ENCODE peak calls at places on chromosomes 12 and 14, in six cellular contexts. Q is K562, O is vagina, M is stomach, P is transverse colon, Y is sigmoid colon. N is an unnamed sample. For H3K36me3, the result is how much of the 10 kb centered on the place peaks cover.

GRCh38 chr12:107504503-107504885 is 181.1 kb upstream of the PWP1 start:
- DNase-seq in Q (no peak), O (no peak), M (no peak), P (no peak), Y (no peak), N (no peak)

GRCh38 chr12:129696405-129696804 is 207.4 kb downstream of the TMEM132D start:
- DNase-seq in Q (no peak), O (peak), M (no peak), P (no peak), Y (no peak), N (no peak)

GRCh38 chr14:78947681-78948080 is 777.5 kb downstream of the NRXN3 start:
- DNase-seq in Q (no peak), O (no peak), M (no peak), P (no peak), Y (no peak), N (no peak)

GRCh38 chr12:6965714-6966113 is 4.8 kb downstream of the PHB2 start:
- DNase-seq in Q (no peak), O (no peak), M (no peak), P (no peak), Y (no peak), N (no peak)

GRCh38 chr12:89051065-89051677 is 301.1 kb downstream of the DUSP6 start:
- DNase-seq in Q (peak), O (no peak), M (no peak), P (no peak), Y (no peak), N (peak)

GRCh38 chr12:14768823-14769405 is 34.4 kb downstream of the WBP11 start:
- DNase-seq in Q (no peak), O (no peak), M (peak), P (peak), Y (peak), N (no peak)

GRCh38 chr14:22551597-22551982 is 37.4 kb downstream of the DAD1 start:
- DNase-seq in Q (no peak), O (no peak), M (no peak), P (no peak), Y (no peak), N (no peak)

GRCh38 chr12:20314325-20314724 is 54.0 kb upstream of the PDE3A start:
- DNase-seq in Q (no peak), O (no peak), M (no peak), P (no peak), Y (no peak), N (no peak)

GRCh38 chr12:11460343-11461023 is 65.1 kb upstream of the PRB2 start:
- DNase-seq in Q (no peak), O (no peak), M (no peak), P (no peak), Y (no peak), N (no peak)

GRCh38 chr12:24839268-24839791 is 109.6 kb downstream of the BCAT1 start:
- DNase-seq in Q (no peak), O (no peak), M (no peak), P (peak), Y (no peak), N (no peak)

GRCh38 chr12:67067453-67068203 is 201.5 kb upstream of the CAND1 start:
- DNase-seq in Q (no peak), O (no peak), M (no peak), P (no peak), Y (no peak), N (no peak)

GRCh38 chr14:46490150-46490769 is 161.3 kb downstream of the RPL10L start:
- DNase-seq in Q (no peak), O (no peak), M (no peak), P (no peak), Y (no peak), N (no peak)

GRCh38 chr12:105878964-105879363 is 259.8 kb downstream of the NUAK1 start:
- DNase-seq in Q (no peak), O (no peak), M (no peak), P (no peak), Y (no peak), N (no peak)

GRCh38 chr12:31031951-31032335 is 41.7 kb upstream of the DDX11 start:
- DNase-seq in Q (no peak), O (peak), M (no peak), P (no peak), Y (no peak), N (no peak)

GRCh38 chr12:45208604-45209487 is 7.0 kb upstream of the ANO6 start:
- DNase-seq in Q (no peak), O (no peak), M (no peak), P (no peak), Y (no peak), N (no peak)

GRCh38 chr14:73785834-73786631 is 65.6 kb upstream of the PTGR2 start:
- DNase-seq in Q (peak), O (peak), M (peak), P (peak), Y (peak), N (peak)
- TF ChIP-seq POLR2A in Q (peak), O (no peak), M (no peak), P (peak), Y (peak), N (peak)

DNA sequence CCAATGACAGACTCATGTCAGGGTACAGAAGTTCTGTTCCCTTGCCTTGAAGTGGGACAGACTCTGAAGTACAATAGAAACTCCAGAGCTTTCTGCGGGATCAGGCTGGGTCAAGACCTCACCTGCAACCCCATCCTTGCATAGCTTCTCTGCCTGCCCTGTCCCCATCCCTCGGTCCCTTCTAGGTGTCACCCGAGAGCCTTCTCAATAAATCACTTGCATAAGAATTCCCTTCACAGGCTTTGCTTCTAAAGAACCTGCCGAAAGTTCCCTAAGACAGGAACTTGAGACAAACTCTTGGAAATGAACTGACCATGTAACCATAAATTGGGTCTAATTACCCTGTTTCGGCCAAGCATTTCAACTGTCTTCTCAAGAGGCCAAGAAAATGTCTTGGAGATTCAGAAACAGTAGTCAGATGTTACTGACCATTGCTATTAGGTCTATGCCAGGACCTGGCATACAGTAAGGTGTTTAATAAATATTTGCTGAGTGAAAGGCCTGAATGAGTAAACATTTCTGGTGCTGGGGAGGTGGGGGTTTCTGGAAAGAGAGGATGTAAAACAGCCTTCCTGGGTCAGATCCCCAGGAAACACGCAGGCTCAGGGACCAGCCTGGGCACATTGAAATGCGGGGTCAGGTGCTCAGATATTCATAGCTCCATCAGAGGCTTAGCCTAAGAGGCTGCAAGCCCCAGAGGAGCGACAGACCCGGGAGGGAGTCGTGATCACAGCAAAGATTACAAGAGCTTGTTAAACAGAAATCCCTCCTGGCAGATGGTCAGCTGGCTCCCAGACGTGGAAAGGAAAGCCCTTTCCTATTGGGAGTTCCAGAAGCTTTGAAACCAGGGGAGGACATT is 226.2 kb upstream of the LHX5 start:
- DNase-seq in Q (no peak), O (no peak), M (no peak), P (no peak), Y (no peak), N (peak)
- H3K36me3 ChIP-seq in Q (under half), O (under half), M (under half), P (under half), Y (under half), N (under half)

GRCh38 chr12:111596985-111597730 is 2.0 kb downstream of the ATXN2 start:
- DNase-seq in Q (peak), O (no peak), M (peak), P (peak), Y (peak), N (peak)
- TF ChIP-seq POLR2AphosphoS5 in Q (no peak), O (no peak), M (peak), P (peak), Y (peak), N (no peak)

GRCh38 chr12:130838951-130839769 is at the start of gene STX2:
- DNase-seq in Q (peak), O (no peak), M (peak), P (peak), Y (peak), N (peak)
- TF ChIP-seq POLR2A in Q (peak), O (no peak), M (no peak), P (no peak), Y (no peak), N (no peak)

DNA sequence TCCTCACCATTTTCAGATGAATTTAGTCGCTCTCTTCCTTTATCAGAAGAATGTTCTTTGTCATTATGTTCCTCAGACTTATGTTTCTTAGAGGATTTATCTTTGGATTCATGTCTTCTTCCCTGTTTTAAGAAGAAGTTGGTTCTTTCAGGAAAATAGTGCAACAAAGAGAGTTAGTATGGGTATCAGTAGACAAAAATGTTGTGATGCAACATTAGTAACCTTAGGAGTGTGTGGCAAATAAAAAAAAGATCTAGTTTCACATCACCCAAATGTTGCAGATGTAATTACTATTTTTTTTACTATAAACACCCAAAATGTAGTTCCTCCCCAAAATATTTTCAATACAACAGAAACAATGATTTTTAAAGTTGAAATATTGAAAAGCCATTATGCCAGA is 7.8 kb downstream of the RSRC2 start:
- DNase-seq in Q (no peak), O (no peak), M (no peak), P (no peak), Y (no peak), N (no peak)
- H3K36me3 ChIP-seq in Q (half or more), O (under half), M (half or more), P (under half), Y (half or more), N (under half)

DNA sequence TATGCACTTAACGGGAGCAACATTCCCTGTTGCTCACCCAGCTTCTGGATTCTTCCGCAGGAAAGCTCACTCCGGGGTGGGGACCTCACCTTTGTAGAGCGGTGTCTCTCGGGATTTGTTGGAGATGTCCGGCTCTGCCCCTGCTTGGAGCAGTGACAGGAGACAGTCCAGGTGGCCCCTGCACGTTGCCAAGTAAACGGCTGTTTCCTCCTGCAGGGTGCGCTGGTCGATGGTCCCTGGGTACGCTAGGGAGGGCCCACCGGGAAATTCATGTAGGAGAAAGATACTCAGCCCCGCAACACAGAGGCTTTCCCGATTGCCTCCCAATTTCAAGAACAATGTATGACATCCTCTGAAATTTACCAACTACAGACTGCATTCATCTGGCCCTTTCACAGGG is 23.1 kb downstream of the ASB2 start:
- DNase-seq in Q (no peak), O (no peak), M (no peak), P (peak), Y (no peak), N (no peak)
- TF ChIP-seq POLR2AphosphoS5 in Q (no peak), O (no peak), M (no peak), P (no peak), Y (peak), N (no peak)

N was measured in prostate gland.